ENCODE peak calls at places on chromosomes 11 and 22, in ten cellular contexts. One of them, this sample, is unnamed.

GRCh38 chr11:114607753-114608459 is 12.3 kb upstream of the NXPE4 start:
- DNase-seq in dorsolateral prefrontal cortex: no peak
- DNase-seq in caudate nucleus: no peak
- DNase-seq in mesothelial cell of epicardium: no peak
- DNase-seq in lung microvascular endothelial cell: no peak
- DNase-seq in epithelial cell of prostate: no peak
- DNase-seq in Right ventricle myocardium superior: no peak
- DNase-seq in KBM-7: no peak
- DNase-seq in progenitor cell of endocrine pancreas: no peak
- DNase-seq in IMR-90: no peak
- DNase-seq in this sample: no peak

GRCh38 chr22:20509344-20510047 is 2.1 kb downstream of the MED15 start:
- DNase-seq in dorsolateral prefrontal cortex: no peak
- DNase-seq in caudate nucleus: no peak
- DNase-seq in mesothelial cell of epicardium: peak
- DNase-seq in lung microvascular endothelial cell: peak
- DNase-seq in epithelial cell of prostate: no peak
- DNase-seq in Right ventricle myocardium superior: peak
- DNase-seq in KBM-7: peak
- DNase-seq in progenitor cell of endocrine pancreas: no peak
- DNase-seq in IMR-90: peak
- DNase-seq in this sample: peak

GRCh38 chr22:50217543-50218152 is 16.8 kb downstream of the SELENOO start:
- DNase-seq in dorsolateral prefrontal cortex: no peak
- DNase-seq in caudate nucleus: no peak
- DNase-seq in mesothelial cell of epicardium: no peak
- DNase-seq in lung microvascular endothelial cell: no peak
- DNase-seq in epithelial cell of prostate: no peak
- DNase-seq in Right ventricle myocardium superior: no peak
- DNase-seq in KBM-7: no peak
- DNase-seq in progenitor cell of endocrine pancreas: no peak
- DNase-seq in IMR-90: no peak
- DNase-seq in this sample: no peak

GRCh38 chr11:44018127-44018521 is 29.7 kb upstream of the ACCSL start:
- DNase-seq in dorsolateral prefrontal cortex: no peak
- DNase-seq in caudate nucleus: no peak
- DNase-seq in mesothelial cell of epicardium: peak
- DNase-seq in lung microvascular endothelial cell: no peak
- DNase-seq in epithelial cell of prostate: no peak
- DNase-seq in Right ventricle myocardium superior: no peak
- DNase-seq in KBM-7: no peak
- DNase-seq in progenitor cell of endocrine pancreas: no peak
- DNase-seq in IMR-90: no peak
- DNase-seq in this sample: no peak

GRCh38 chr22:37552560-37553163 is 7.6 kb upstream of the CDC42EP1 start:
- DNase-seq in dorsolateral prefrontal cortex: no peak
- DNase-seq in caudate nucleus: no peak
- DNase-seq in mesothelial cell of epicardium: no peak
- DNase-seq in lung microvascular endothelial cell: peak
- DNase-seq in epithelial cell of prostate: no peak
- DNase-seq in Right ventricle myocardium superior: peak
- DNase-seq in KBM-7: no peak
- DNase-seq in progenitor cell of endocrine pancreas: no peak
- DNase-seq in IMR-90: peak
- DNase-seq in this sample: no peak

GRCh38 chr11:92393218-92393617 is 168.6 kb downstream of the FAT3 start:
- DNase-seq in dorsolateral prefrontal cortex: no peak
- DNase-seq in caudate nucleus: no peak
- DNase-seq in mesothelial cell of epicardium: no peak
- DNase-seq in lung microvascular endothelial cell: no peak
- DNase-seq in epithelial cell of prostate: no peak
- DNase-seq in Right ventricle myocardium superior: no peak
- DNase-seq in KBM-7: no peak
- DNase-seq in progenitor cell of endocrine pancreas: no peak
- DNase-seq in IMR-90: no peak
- DNase-seq in this sample: no peak

GRCh38 chr22:19896665-19897355 is 42.1 kb upstream of the GNB1L start:
- DNase-seq in dorsolateral prefrontal cortex: peak
- DNase-seq in caudate nucleus: no peak
- DNase-seq in mesothelial cell of epicardium: no peak
- DNase-seq in lung microvascular endothelial cell: no peak
- DNase-seq in epithelial cell of prostate: no peak
- DNase-seq in Right ventricle myocardium superior: peak
- DNase-seq in KBM-7: no peak
- DNase-seq in progenitor cell of endocrine pancreas: no peak
- DNase-seq in IMR-90: no peak
- DNase-seq in this sample: no peak

GRCh38 chr11:11931461-11932055 is 76.9 kb downstream of the DKK3 start:
- DNase-seq in dorsolateral prefrontal cortex: no peak
- DNase-seq in caudate nucleus: no peak
- DNase-seq in mesothelial cell of epicardium: no peak
- DNase-seq in lung microvascular endothelial cell: peak
- DNase-seq in epithelial cell of prostate: no peak
- DNase-seq in Right ventricle myocardium superior: no peak
- DNase-seq in KBM-7: peak
- DNase-seq in progenitor cell of endocrine pancreas: no peak
- DNase-seq in IMR-90: peak
- DNase-seq in this sample: no peak

GRCh38 chr11:123187670-123188507 is 7.2 kb downstream of the CLMP start:
- DNase-seq in dorsolateral prefrontal cortex: peak
- DNase-seq in caudate nucleus: no peak
- DNase-seq in mesothelial cell of epicardium: no peak
- DNase-seq in lung microvascular endothelial cell: peak
- DNase-seq in epithelial cell of prostate: no peak
- DNase-seq in Right ventricle myocardium superior: no peak
- DNase-seq in KBM-7: no peak
- DNase-seq in progenitor cell of endocrine pancreas: no peak
- DNase-seq in IMR-90: peak
- DNase-seq in this sample: no peak

GRCh38 chr22:29205598-29206371 is at the start of gene EMID1:
- DNase-seq in dorsolateral prefrontal cortex: peak
- DNase-seq in caudate nucleus: no peak
- DNase-seq in mesothelial cell of epicardium: peak
- DNase-seq in lung microvascular endothelial cell: no peak
- DNase-seq in epithelial cell of prostate: no peak
- DNase-seq in Right ventricle myocardium superior: peak
- DNase-seq in KBM-7: no peak
- DNase-seq in progenitor cell of endocrine pancreas: peak
- DNase-seq in IMR-90: peak
- DNase-seq in this sample: no peak

GRCh38 chr11:63920126-63920869 is 3.3 kb upstream of the RCOR2 start:
- DNase-seq in dorsolateral prefrontal cortex: no peak
- DNase-seq in caudate nucleus: peak
- DNase-seq in mesothelial cell of epicardium: no peak
- DNase-seq in lung microvascular endothelial cell: no peak
- DNase-seq in epithelial cell of prostate: no peak
- DNase-seq in Right ventricle myocardium superior: peak
- DNase-seq in KBM-7: no peak
- DNase-seq in progenitor cell of endocrine pancreas: no peak
- DNase-seq in IMR-90: no peak
- DNase-seq in this sample: no peak

GRCh38 chr11:13963949-13964770 is 1.6 kb downstream of the SPON1 start:
- DNase-seq in dorsolateral prefrontal cortex: no peak
- DNase-seq in caudate nucleus: no peak
- DNase-seq in mesothelial cell of epicardium: peak
- DNase-seq in lung microvascular endothelial cell: no peak
- DNase-seq in epithelial cell of prostate: no peak
- DNase-seq in Right ventricle myocardium superior: peak
- DNase-seq in KBM-7: peak
- DNase-seq in progenitor cell of endocrine pancreas: peak
- DNase-seq in IMR-90: no peak
- DNase-seq in this sample: no peak

GRCh38 chr11:35003658-35004057 is 87.2 kb downstream of the PDHX start:
- DNase-seq in dorsolateral prefrontal cortex: no peak
- DNase-seq in caudate nucleus: no peak
- DNase-seq in mesothelial cell of epicardium: no peak
- DNase-seq in lung microvascular endothelial cell: no peak
- DNase-seq in epithelial cell of prostate: no peak
- DNase-seq in Right ventricle myocardium superior: no peak
- DNase-seq in KBM-7: no peak
- DNase-seq in progenitor cell of endocrine pancreas: no peak
- DNase-seq in IMR-90: peak
- DNase-seq in this sample: no peak

This sample was measured in activated T-helper 9 cell treated with anti-CD3 and anti-CD28 coated beads, Interleukin-2, amount 50 U/mL, for 16 hours.